ENCODE peak calls at places on chromosomes 12 and 14, in nine cellular contexts. R is ascending aorta, F is transverse colon, S is tibial artery, L is dorsolateral prefrontal cortex, V is esophagus squamous epithelium, K is Panc1, Z is Peyer's patch, D is astrocyte. A is an unnamed sample.

GRCh38 chr14:104602315-104602932 is 2.1 kb downstream of the TMEM179 start:
- DNase-seq in R (no peak), F (no peak), S (peak), L (no peak), V (no peak), K (no peak), Z (no peak), D (no peak), A (no peak)

GRCh38 chr14:67335781-67336180 is 23.8 kb downstream of the ATP6V1D start:
- DNase-seq in R (no peak), F (no peak), S (no peak), L (no peak), V (no peak), K (no peak), Z (no peak), D (no peak), A (no peak)

GRCh38 chr12:90102957-90103652 is 394.5 kb upstream of the ATP2B1 start:
- DNase-seq in R (no peak), F (peak), S (no peak), L (no peak), V (no peak), K (no peak), Z (peak), D (peak), A (peak)

GRCh38 chr14:75851574-75851866 is 130.3 kb downstream of the TGFB3 start:
- DNase-seq in R (no peak), F (no peak), S (no peak), L (no peak), V (no peak), K (no peak), Z (no peak), D (no peak), A (no peak)

GRCh38 chr14:53151867-53152626 is 1.1 kb downstream of the DDHD1 start:
- DNase-seq in R (peak), F (peak), S (peak), L (peak), V (peak), K (no peak), Z (peak), D (peak), A (peak)

GRCh38 chr14:99602054-99602787 is 1.8 kb downstream of the CCDC85C start:
- DNase-seq in R (no peak), F (peak), S (no peak), L (no peak), V (no peak), K (no peak), Z (peak), D (peak), A (no peak)

GRCh38 chr12:67512061-67512460 is 136.5 kb upstream of the DYRK2 start:
- DNase-seq in R (no peak), F (no peak), S (no peak), L (no peak), V (no peak), K (no peak), Z (no peak), D (peak), A (peak)

GRCh38 chr12:5588231-5588995 is 156.5 kb downstream of the NTF3 start:
- DNase-seq in R (no peak), F (no peak), S (no peak), L (no peak), V (no peak), K (no peak), Z (no peak), D (no peak), A (no peak)

GRCh38 chr12:41361791-41362190 is 173.7 kb downstream of the PDZRN4 start:
- DNase-seq in R (no peak), F (no peak), S (no peak), L (no peak), V (no peak), K (no peak), Z (no peak), D (no peak), A (no peak)

GRCh38 chr14:64950889-64951288 is 8.3 kb upstream of the GPX2 start:
- DNase-seq in R (no peak), F (no peak), S (no peak), L (peak), V (no peak), K (no peak), Z (no peak), D (no peak), A (no peak)

DNA sequence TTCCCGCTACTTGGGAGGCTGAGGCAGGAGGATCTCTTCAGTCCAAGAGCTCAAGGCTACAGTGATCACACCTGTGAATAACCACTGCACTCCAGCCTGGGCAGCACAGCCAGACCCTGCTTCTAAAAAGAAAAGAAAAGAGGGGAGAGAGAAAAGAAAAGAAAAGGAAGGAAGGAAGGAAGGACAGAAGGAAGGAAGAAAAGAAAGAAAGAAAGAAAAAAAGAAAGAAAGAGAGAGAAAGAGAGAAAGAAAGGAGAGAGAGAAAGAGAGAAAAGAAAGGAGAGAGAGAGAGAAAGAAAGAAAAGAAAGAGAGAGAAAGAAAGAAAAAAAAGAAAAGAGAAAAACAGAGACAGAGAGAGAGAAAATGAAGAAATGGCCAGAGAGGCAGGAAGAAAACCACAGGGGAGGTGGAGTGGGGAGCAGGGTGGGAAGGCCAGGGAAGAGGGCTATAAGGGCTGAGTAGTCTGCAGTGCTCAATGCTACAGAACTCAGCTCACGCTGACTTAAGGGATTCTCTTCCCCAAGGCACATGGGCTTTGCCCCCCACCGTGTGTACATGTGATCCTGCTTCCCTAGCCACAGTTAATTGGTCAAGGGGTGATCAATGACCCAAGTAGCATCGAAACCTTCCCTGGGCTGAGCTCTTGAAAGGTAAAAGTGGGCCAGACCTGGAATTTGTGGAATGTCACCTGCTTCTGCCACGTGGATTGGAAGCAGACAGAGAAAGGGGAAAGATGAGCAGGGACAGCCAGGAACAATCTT is 90.4 kb upstream of the TMCC3 start:
- DNase-seq in R (no peak), F (no peak), S (no peak), L (no peak), V (no peak), K (no peak), Z (no peak), D (no peak), A (no peak)
- TF ChIP-seq CTCF in R (no peak), F (no peak), S (no peak), L (no peak), V (no peak), K (no peak), Z (no peak), D (no peak), A (no peak)

DNA sequence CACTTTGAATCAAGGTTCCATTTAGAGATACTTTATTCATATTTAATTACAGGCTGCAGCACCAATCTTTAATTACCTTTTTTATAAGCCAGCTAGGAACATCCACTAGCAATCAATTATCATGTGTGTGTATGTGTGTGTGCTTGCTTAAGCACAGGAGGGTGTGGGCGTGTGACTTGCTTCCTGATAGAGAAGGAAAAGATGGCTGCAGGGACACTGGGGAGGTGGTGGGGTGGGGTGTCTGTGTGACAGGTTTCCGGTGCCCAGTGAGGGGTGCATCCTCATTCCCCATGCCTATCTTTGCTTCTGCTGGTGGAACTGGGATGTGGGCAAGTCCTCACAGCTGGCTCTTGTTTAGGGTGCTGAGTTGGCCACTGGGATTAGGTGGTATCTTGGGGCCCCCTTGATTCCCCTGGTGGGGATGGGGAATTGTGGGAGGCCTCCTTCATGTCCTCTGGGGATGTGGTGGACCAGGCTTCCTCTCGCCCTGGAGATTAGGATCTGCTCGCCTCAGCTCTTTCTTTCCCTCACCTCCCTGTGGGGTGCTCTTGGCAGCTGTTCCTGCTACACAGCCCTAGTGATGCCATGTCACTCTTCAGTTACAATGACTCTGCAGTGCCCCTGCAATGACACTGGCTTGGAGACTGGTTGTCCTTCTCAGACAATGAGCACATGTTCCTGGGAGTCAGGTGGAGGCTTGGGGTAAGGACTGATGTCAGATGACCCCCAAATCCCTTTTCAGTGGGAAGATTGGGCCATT is 83.8 kb downstream of the ADCK1 start:
- DNase-seq in R (no peak), F (no peak), S (no peak), L (no peak), V (no peak), K (no peak), Z (no peak), D (no peak), A (no peak)
- H3K27ac ChIP-seq in R (no peak), F (no peak), S (no peak), L (peak), V (no peak), K (no peak), Z (no peak), D (no peak), A (no peak)

DNA sequence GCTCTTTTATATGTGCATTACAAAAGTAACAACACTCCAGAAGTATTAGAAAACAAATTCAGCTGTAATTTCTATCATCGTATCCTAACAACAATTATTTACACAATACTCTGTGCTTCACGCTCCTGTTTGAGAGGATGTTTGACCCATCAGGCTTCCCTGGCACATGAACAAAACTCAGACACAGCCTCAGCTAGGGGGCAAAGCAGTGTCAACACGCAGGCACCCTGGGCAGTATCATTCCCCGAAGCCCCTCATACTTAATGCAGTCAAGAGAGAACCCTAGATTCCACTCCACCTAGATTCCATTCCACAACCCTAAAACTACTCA is 15.4 kb downstream of the MANSC1 start:
- DNase-seq in R (no peak), F (no peak), S (no peak), L (no peak), V (no peak), K (no peak), Z (no peak), D (no peak), A (no peak)
- TF ChIP-seq CTCF in R (no peak), F (no peak), S (no peak), L (no peak), V (peak), K (peak), Z (no peak), D (no peak), A (no peak)

GRCh38 chr14:20305265-20306078 is at the start of gene TTC5:
- DNase-seq in R (no peak), F (peak), S (peak), L (peak), V (peak), K (peak), Z (peak), D (peak), A (peak)
- H3K27ac ChIP-seq in R (no peak), F (peak), S (peak), L (no peak), V (peak), K (peak), Z (peak), D (peak), A (peak)

DNA sequence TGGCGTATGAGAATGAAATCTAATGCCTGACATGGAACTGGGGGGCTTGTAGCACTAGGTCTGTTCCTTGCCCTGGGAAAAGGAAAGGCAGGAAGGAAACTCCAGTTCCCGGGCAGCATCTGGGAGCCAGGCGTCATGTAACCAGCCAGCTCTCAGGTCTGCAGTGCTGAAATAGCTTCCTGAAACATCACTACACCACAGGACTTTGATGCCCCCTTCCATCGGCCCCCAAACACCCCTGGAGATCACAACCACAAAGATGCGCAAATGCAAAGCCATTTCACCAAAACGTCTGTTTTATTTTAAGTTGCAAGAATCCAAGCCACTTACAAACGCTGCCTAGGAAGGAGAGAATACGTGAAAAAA is 40.9 kb downstream of the KCTD10 start:
- DNase-seq in R (no peak), F (no peak), S (no peak), L (no peak), V (no peak), K (no peak), Z (no peak), D (no peak), A (no peak)
- TF ChIP-seq CTCF in R (no peak), F (no peak), S (no peak), L (no peak), V (no peak), K (no peak), Z (no peak), D (no peak), A (no peak)

DNA sequence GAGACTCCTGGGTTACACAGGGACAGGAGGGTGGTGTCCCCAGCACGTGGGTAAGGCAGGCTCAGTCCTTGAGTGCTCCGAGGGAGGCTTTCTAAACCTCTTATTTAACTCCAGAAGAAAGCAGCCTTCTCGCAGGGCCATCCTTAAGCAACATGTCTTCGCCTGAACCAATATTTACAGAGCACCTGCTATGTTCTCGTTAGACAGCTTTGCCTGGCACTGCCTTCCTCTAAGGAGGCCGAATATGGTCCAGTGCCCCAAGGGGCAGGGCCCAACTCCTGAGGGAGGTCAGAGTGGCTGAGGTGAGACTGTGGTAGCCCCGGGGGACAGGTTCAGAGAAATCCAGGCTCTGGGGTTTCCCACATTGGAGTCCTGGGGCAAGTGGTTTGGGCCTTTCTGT is 2.1 kb upstream of the SCARB1 start:
- DNase-seq in R (no peak), F (no peak), S (no peak), L (no peak), V (no peak), K (no peak), Z (no peak), D (no peak), A (no peak)
- H3K27ac ChIP-seq in R (no peak), F (no peak), S (no peak), L (no peak), V (no peak), K (peak), Z (no peak), D (no peak), A (no peak)

DNA sequence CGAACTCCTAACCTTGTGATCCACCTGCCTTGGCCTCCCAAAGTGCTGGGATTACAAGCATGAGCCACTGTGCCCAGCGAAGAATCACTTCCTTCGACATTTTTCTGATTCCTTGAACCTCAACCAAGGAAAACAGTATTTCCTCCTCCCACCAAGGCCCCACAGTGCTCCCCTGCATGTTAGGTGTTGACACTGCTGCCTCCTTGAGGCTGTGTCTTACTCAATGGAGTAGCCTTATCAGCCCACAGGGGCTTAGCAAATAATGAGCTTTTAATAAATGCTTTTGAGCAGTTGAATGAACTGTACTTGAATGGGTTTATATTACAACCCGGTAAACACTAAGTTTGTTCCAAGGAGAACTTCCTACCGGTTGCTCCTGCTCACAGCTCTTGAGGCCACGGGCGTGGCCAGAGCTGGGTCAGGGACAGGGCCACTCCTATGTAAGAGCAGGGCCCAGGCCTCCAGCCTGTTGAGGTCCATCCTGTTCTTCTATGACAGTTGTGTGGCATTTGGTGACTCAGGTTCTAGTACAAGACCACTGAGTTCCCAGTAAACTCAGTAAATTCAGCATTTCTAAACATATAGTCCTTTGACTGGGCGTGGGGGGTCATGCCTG is 36.8 kb upstream of the TUBA1A start:
- DNase-seq in R (no peak), F (peak), S (peak), L (no peak), V (no peak), K (no peak), Z (peak), D (peak), A (no peak)
- TF ChIP-seq CTCF in R (no peak), F (no peak), S (no peak), L (no peak), V (no peak), K (no peak), Z (no peak), D (no peak), A (no peak)

GRCh38 chr14:89477391-89477790 is 60.4 kb upstream of the FOXN3 start:
- DNase-seq in R (no peak), F (peak), S (peak), L (no peak), V (no peak), K (no peak), Z (no peak), D (no peak), A (no peak)

GRCh38 chr14:89473979-89474378 is 56.9 kb upstream of the FOXN3 start:
- DNase-seq in R (no peak), F (no peak), S (no peak), L (no peak), V (no peak), K (no peak), Z (no peak), D (peak), A (no peak)

GRCh38 chr14:89474464-89474863 is 57.4 kb upstream of the FOXN3 start:
- DNase-seq in R (no peak), F (no peak), S (no peak), L (no peak), V (no peak), K (no peak), Z (no peak), D (no peak), A (no peak)

GRCh38 chr14:89476515-89476914 is 59.5 kb upstream of the FOXN3 start:
- DNase-seq in R (no peak), F (no peak), S (no peak), L (no peak), V (no peak), K (no peak), Z (no peak), D (no peak), A (no peak)

DNA sequence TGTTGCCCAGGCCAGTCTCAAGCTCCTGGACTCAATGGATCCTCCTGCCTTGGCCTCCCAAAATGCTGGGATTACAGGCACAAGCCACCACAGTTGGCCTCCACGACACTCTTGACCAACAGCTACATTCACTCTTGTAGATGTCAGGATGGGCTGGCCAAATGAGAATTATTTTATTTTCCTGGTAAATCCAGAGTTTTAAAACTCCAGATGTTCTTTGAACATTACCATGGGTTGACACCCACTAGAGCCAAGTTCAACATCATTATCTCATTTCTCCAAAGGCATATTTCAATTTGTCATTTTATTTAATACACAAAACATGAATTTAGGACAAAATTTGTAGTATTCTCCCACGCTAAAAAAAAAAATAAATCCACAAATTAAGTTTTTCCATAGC is 56.5 kb upstream of the FOXN3 start:
- DNase-seq in R (no peak), F (no peak), S (peak), L (no peak), V (no peak), K (no peak), Z (no peak), D (no peak), A (no peak)
- H3K27ac ChIP-seq in R (no peak), F (no peak), S (no peak), L (no peak), V (no peak), K (no peak), Z (no peak), D (no peak), A (no peak)

GRCh38 chr12:9642606-9643270 is 26.8 kb upstream of the CLEC2D start:
- DNase-seq in R (no peak), F (peak), S (no peak), L (no peak), V (no peak), K (no peak), Z (peak), D (no peak), A (no peak)
- TF ChIP-seq CTCF in R (no peak), F (no peak), S (no peak), L (no peak), V (no peak), K (no peak), Z (no peak), D (no peak), A (no peak)

DNA sequence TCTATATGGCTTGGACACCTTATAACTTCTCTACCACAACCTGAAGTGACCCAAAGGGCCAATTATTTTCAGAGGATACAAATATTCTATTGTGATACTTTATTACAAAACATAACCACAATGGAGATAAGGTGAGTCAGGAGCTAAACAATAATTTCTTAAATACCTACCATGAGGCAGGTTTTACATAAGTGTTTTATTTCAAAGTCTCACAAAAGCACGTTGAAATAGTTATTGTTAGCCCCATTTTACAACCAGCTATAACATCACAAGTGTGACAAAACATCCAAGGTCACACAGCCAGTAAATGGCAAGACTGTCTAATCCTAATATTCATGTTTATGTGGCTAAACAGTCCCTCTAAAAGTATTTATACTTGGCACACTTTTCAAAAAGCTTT is 40.2 kb downstream of the SLC2A13 start:
- DNase-seq in R (no peak), F (no peak), S (no peak), L (no peak), V (no peak), K (no peak), Z (no peak), D (no peak), A (peak)
- H3K27ac ChIP-seq in R (no peak), F (peak), S (no peak), L (no peak), V (no peak), K (no peak), Z (no peak), D (no peak), A (no peak)

A was measured in mammary epithelial cell.